ENCODE peak calls at places on chromosomes 3 and 15, in six cellular contexts. S is AML-193, W is NCI-H69, T is mammary epithelial cell, J is EL, L is body of pancreas. D is an unnamed sample.

GRCh38 chr3:53613111-53613510 is 118.7 kb downstream of the CACNA1D start:
- DNase-seq in S (no peak), W (peak), T (no peak), J (no peak), L (no peak), D (no peak)

GRCh38 chr3:179410317-179410716 is 41.0 kb downstream of the GNB4 start:
- DNase-seq in S (no peak), W (no peak), T (no peak), J (peak), L (no peak), D (no peak)

GRCh38 chr3:78004578-78004977 is 964.7 kb downstream of the ROBO2 start:
- DNase-seq in S (no peak), W (no peak), T (no peak), J (no peak), L (no peak), D (no peak)

GRCh38 chr3:126103121-126104027 is 19.4 kb upstream of the SLC41A3 start:
- DNase-seq in S (no peak), W (no peak), T (no peak), J (no peak), L (no peak), D (no peak)

GRCh38 chr3:32852146-32852545 is 34.3 kb downstream of the TRIM71 start:
- DNase-seq in S (no peak), W (no peak), T (no peak), J (no peak), L (no peak), D (no peak)

GRCh38 chr3:61589856-61590255 is 28.5 kb downstream of the PTPRG start:
- DNase-seq in S (no peak), W (no peak), T (peak), J (peak), L (no peak), D (no peak)

GRCh38 chr3:108471346-108471935 is 39.0 kb downstream of the MYH15 start:
- DNase-seq in S (no peak), W (peak), T (peak), J (no peak), L (no peak), D (no peak)

GRCh38 chr3:8653800-8654408 is 9.3 kb upstream of the SSUH2 start:
- DNase-seq in S (no peak), W (no peak), T (no peak), J (no peak), L (no peak), D (no peak)

GRCh38 chr3:172261053-172261452 is 187.2 kb downstream of the GHSR start:
- DNase-seq in S (no peak), W (no peak), T (no peak), J (no peak), L (no peak), D (no peak)

GRCh38 chr3:186589115-186589514 is 18.6 kb downstream of the DNAJB11 start:
- DNase-seq in S (peak), W (no peak), T (peak), J (peak), L (no peak), D (no peak)

GRCh38 chr15:51756482-51756881 is 5.1 kb downstream of the TMOD2 start:
- DNase-seq in S (peak), W (no peak), T (no peak), J (no peak), L (no peak), D (no peak)

GRCh38 chr15:49301562-49301961 is 121.5 kb upstream of the FGF7 start:
- DNase-seq in S (no peak), W (no peak), T (peak), J (peak), L (no peak), D (no peak)

GRCh38 chr3:9183811-9184463 is 65.5 kb downstream of the SRGAP3 start:
- DNase-seq in S (no peak), W (peak), T (no peak), J (no peak), L (no peak), D (no peak)

GRCh38 chr3:131072099-131072559 is 45.5 kb downstream of the NEK11 start:
- DNase-seq in S (no peak), W (no peak), T (peak), J (peak), L (no peak), D (no peak)

GRCh38 chr3:164024786-164025185 is 1053.5 kb downstream of the SI start:
- DNase-seq in S (no peak), W (no peak), T (no peak), J (no peak), L (no peak), D (no peak)

GRCh38 chr15:60905587-60905986 is 323.5 kb downstream of the RORA start:
- DNase-seq in S (no peak), W (no peak), T (no peak), J (no peak), L (peak), D (no peak)

GRCh38 chr3:122977645-122978466 is 49.7 kb downstream of the SEMA5B start:
- DNase-seq in S (no peak), W (peak), T (peak), J (peak), L (peak), D (no peak)

GRCh38 chr3:16768956-16769355 is 115.8 kb upstream of the PLCL2 start:
- DNase-seq in S (no peak), W (no peak), T (no peak), J (peak), L (no peak), D (no peak)

GRCh38 chr3:107426223-107426622 is 49.0 kb downstream of the CCDC54 start:
- DNase-seq in S (no peak), W (no peak), T (no peak), J (no peak), L (no peak), D (no peak)

GRCh38 chr3:181844227-181844626 is 132.5 kb downstream of the SOX2 start:
- DNase-seq in S (no peak), W (peak), T (no peak), J (no peak), L (no peak), D (no peak)

GRCh38 chr3:127458698-127459097 is 131.8 kb downstream of the TPRA1 start:
- DNase-seq in S (no peak), W (no peak), T (no peak), J (no peak), L (peak), D (no peak)

GRCh38 chr3:124845406-124845805 is 41.8 kb downstream of the ITGB5 start:
- DNase-seq in S (no peak), W (no peak), T (peak), J (peak), L (no peak), D (no peak)

GRCh38 chr3:70974752-70975151 is 608.8 kb downstream of the FOXP1 start:
- DNase-seq in S (no peak), W (no peak), T (no peak), J (no peak), L (no peak), D (no peak)

GRCh38 chr15:50116477-50116876 is 2.6 kb downstream of the ATP8B4 start:
- DNase-seq in S (peak), W (peak), T (peak), J (peak), L (no peak), D (no peak)

GRCh38 chr15:69337133-69337532 is 38.4 kb downstream of the PAQR5 start:
- DNase-seq in S (no peak), W (peak), T (no peak), J (peak), L (no peak), D (no peak)

GRCh38 chr3:32297366-32297765 is 58.9 kb downstream of the CMTM8 start:
- DNase-seq in S (no peak), W (no peak), T (no peak), J (no peak), L (no peak), D (no peak)

GRCh38 chr3:38111696-38112377 is 25.1 kb downstream of the ACAA1 start:
- DNase-seq in S (peak), W (no peak), T (no peak), J (no peak), L (no peak), D (no peak)

GRCh38 chr3:160125188-160125587 is 100.0 kb upstream of the C3orf80 start:
- DNase-seq in S (no peak), W (peak), T (no peak), J (no peak), L (no peak), D (no peak)

GRCh38 chr15:26115229-26115943 is 252.3 kb upstream of the ATP10A start:
- DNase-seq in S (no peak), W (peak), T (no peak), J (no peak), L (no peak), D (no peak)

GRCh38 chr3:183774631-183775030 is 50.7 kb downstream of the MAP6D1 start:
- DNase-seq in S (no peak), W (no peak), T (no peak), J (peak), L (no peak), D (no peak)

GRCh38 chr15:42178056-42178455 is 21.6 kb upstream of the PLA2G4F start:
- DNase-seq in S (no peak), W (no peak), T (no peak), J (no peak), L (no peak), D (no peak)

D was measured in NCI-H2081 treated with DMSO at 0.1 percent for 48 hours.